ENCODE peak calls at places on chromosomes 6 and 20, in nine cellular contexts. K, W, U, Q, R, S, I, D and M are unnamed samples.

GRCh38 chr6:130152908-130153510 is 69.7 kb downstream of the SAMD3 start:
- DNase-seq in K (no peak), W (no peak), U (no peak), Q (no peak), R (no peak), S (no peak), I (no peak), D (no peak), M (no peak)

GRCh38 chr6:7073810-7074525 is 33.8 kb upstream of the RREB1 start:
- DNase-seq in K (peak), W (peak), U (no peak), Q (no peak), R (no peak), S (no peak), I (no peak), D (peak), M (no peak)

GRCh38 chr20:34705383-34706021 is 1.4 kb downstream of the TP53INP2 start:
- DNase-seq in K (no peak), W (no peak), U (peak), Q (no peak), R (no peak), S (peak), I (no peak), D (peak), M (peak)

GRCh38 chr6:39758905-39759605 is 33.1 kb upstream of the DAAM2 start:
- DNase-seq in K (no peak), W (no peak), U (no peak), Q (no peak), R (no peak), S (no peak), I (no peak), D (no peak), M (no peak)

GRCh38 chr6:150730801-150731445 is 131.2 kb downstream of the PLEKHG1 start:
- DNase-seq in K (no peak), W (no peak), U (no peak), Q (no peak), R (no peak), S (no peak), I (no peak), D (no peak), M (no peak)

GRCh38 chr6:78526432-78526831 is 340.9 kb upstream of the IRAK1BP1 start:
- DNase-seq in K (no peak), W (no peak), U (peak), Q (no peak), R (no peak), S (no peak), I (no peak), D (no peak), M (no peak)

GRCh38 chr6:9537381-9537780 is 877.5 kb downstream of the TFAP2A start:
- DNase-seq in K (no peak), W (no peak), U (no peak), Q (no peak), R (no peak), S (peak), I (no peak), D (no peak), M (no peak)

GRCh38 chr20:3784863-3785239 is 1.7 kb downstream of the CENPB start:
- DNase-seq in K (no peak), W (no peak), U (no peak), Q (no peak), R (no peak), S (no peak), I (no peak), D (no peak), M (no peak)

GRCh38 chr6:63527658-63528514 is 44.4 kb upstream of the LOC128125822 start:
- DNase-seq in K (no peak), W (no peak), U (peak), Q (no peak), R (no peak), S (peak), I (no peak), D (no peak), M (peak)

GRCh38 chr20:47352332-47353223 is 3.9 kb downstream of the ZMYND8 start:
- DNase-seq in K (peak), W (no peak), U (no peak), Q (no peak), R (no peak), S (peak), I (no peak), D (peak), M (peak)

GRCh38 chr6:4958624-4959023 is 45.2 kb downstream of the RPP40 start:
- DNase-seq in K (no peak), W (no peak), U (no peak), Q (no peak), R (no peak), S (no peak), I (no peak), D (no peak), M (no peak)

GRCh38 chr20:59988141-59988540 is 29.9 kb downstream of the CDH26 start:
- DNase-seq in K (no peak), W (no peak), U (peak), Q (no peak), R (no peak), S (no peak), I (no peak), D (no peak), M (no peak)

GRCh38 chr20:59141818-59142581 is 21.6 kb upstream of the ZNF831 start:
- DNase-seq in K (no peak), W (no peak), U (peak), Q (no peak), R (no peak), S (peak), I (no peak), D (no peak), M (peak)

GRCh38 chr6:146154197-146154596 is 125.3 kb downstream of the GRM1 start:
- DNase-seq in K (peak), W (no peak), U (no peak), Q (no peak), R (no peak), S (no peak), I (no peak), D (no peak), M (peak)

GRCh38 chr6:48069280-48069679 is 41.7 kb downstream of the PTCHD4 start:
- DNase-seq in K (peak), W (no peak), U (peak), Q (peak), R (no peak), S (no peak), I (no peak), D (no peak), M (no peak)